ENCODE peak calls at places on chromosomes 7 and 10, in eight cellular contexts. L is prostate gland, Q is A549, R is K562, X is body of pancreas, F is H1, S is tibial nerve, D is heart left ventricle. A is an unnamed sample. For H3K9me3, the result is how much of the 10 kb centered on the place peaks cover.

GRCh38 chr7:5689118-5689517 is 92.3 kb downstream of the RNF216 start:
- DNase-seq in L (no peak), Q (no peak), R (no peak), X (no peak), F (no peak), S (no peak), D (no peak), A (no peak)

GRCh38 chr10:30166929-30167328 is 107.5 kb upstream of the JCAD start:
- DNase-seq in L (no peak), Q (no peak), R (no peak), X (no peak), F (no peak), S (no peak), D (no peak), A (no peak)

GRCh38 chr7:76333388-76334101 is 25.2 kb downstream of the YWHAG start:
- DNase-seq in L (no peak), Q (no peak), R (no peak), X (peak), F (no peak), S (no peak), D (peak), A (peak)

GRCh38 chr7:25614415-25614814 is 386.1 kb upstream of the NPVF start:
- DNase-seq in L (no peak), Q (no peak), R (no peak), X (no peak), F (no peak), S (no peak), D (no peak), A (no peak)

GRCh38 chr10:34585422-34586115 is 229.5 kb downstream of the PARD3 start:
- DNase-seq in L (no peak), Q (no peak), R (no peak), X (no peak), F (no peak), S (no peak), D (no peak), A (no peak)

GRCh38 chr10:14683246-14683645 is 91.5 kb downstream of the FAM107B start:
- DNase-seq in L (no peak), Q (no peak), R (no peak), X (peak), F (no peak), S (no peak), D (no peak), A (no peak)

GRCh38 chr7:147547252-147547897 is 1043.2 kb upstream of the C7orf33 start:
- DNase-seq in L (no peak), Q (no peak), R (no peak), X (peak), F (peak), S (no peak), D (no peak), A (no peak)

GRCh38 chr10:79061441-79062315 is 7.1 kb upstream of the ZMIZ1 start:
- DNase-seq in L (no peak), Q (no peak), R (no peak), X (peak), F (no peak), S (peak), D (no peak), A (peak)

GRCh38 chr7:151310578-151310977 is 31.0 kb upstream of the NUB1 start:
- DNase-seq in L (no peak), Q (peak), R (peak), X (no peak), F (no peak), S (no peak), D (no peak), A (no peak)

GRCh38 chr10:5460468-5461200 is 38.7 kb downstream of the CALML5 start:
- DNase-seq in L (no peak), Q (no peak), R (no peak), X (no peak), F (no peak), S (no peak), D (no peak), A (no peak)

GRCh38 chr10:86654411-86655172 is at the start of gene OPN4:
- DNase-seq in L (no peak), Q (no peak), R (no peak), X (no peak), F (no peak), S (no peak), D (peak), A (no peak)

GRCh38 chr7:24127930-24128329 is 156.1 kb upstream of the NPY start:
- DNase-seq in L (peak), Q (no peak), R (no peak), X (no peak), F (no peak), S (no peak), D (no peak), A (no peak)
- H3K4me3 ChIP-seq in L (no peak), Q (no peak), R (no peak), X (no peak), F (no peak), S (no peak), D (no peak), A (no peak)

DNA sequence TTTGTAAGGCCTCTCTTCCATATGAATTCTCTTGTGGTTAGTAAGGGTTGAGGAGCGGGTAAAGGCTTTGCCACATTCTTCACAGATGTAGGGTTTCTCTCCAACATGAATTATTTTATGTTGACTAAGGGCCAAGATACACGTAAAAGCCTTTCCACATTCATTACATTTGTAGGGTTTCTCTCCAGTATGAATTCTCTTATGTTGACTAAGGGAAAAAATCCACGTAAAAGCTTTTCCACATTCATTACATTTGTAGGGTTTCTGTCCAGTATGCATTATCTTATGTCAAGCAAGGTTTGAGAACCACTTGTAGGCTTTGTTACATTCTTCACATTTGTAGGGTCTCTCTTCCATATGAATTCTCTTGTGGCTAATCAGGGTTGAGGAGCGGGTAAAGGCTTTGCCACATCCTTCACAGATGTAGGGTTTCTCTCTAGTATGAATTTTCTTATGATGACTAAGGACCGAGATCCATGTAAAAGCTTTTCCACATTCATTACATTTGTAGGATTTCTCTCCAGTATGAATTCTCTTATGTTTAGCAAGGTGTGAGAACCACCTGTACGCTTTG is 493.0 kb downstream of the ZNF479 start:
- DNase-seq in L (no peak), Q (no peak), R (no peak), X (no peak), F (no peak), S (no peak), D (no peak), A (no peak)
- H3K9me3 ChIP-seq in L (under half), Q (under half), R (under half), X (under half), F (half or more), S (half or more), D (under half), A (under half)

DNA sequence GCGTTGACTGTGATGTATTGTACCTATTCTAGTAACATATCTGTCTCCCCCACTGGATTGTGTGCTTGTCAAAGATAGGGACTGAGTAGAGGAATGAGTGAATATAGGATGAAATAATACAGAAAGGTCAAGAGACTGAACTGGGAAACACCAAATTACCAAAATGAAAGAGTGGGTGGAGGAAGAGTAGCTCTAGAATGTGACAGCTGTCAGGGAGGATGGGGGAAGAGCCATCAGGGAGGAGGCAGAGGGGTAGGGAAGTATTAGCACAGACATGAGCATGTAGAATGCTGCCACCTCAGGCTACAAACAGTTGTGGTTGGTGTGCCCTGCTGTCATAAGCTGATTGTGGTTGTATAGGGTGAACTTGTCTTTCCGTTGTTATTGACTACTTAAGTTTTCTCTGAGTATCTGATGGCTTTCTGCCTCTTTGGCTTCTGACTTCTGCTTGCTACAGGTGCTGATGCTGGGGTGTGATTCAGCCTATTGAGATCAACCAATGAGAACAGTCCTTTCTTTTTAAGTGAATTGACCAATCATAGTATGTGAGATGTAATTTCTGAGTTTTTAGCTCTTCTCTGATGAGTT is 5.6 kb downstream of the CCSER2 start:
- DNase-seq in L (no peak), Q (no peak), R (peak), X (no peak), F (no peak), S (no peak), D (no peak), A (no peak)
- TF ChIP-seq POLR2A in L (no peak), Q (no peak), R (no peak), X (no peak), F (no peak), S (no peak), D (no peak), A (no peak)

GRCh38 chr10:129966370-129966769 is 2.3 kb upstream of the EBF3 start:
- DNase-seq in L (no peak), Q (no peak), R (no peak), X (no peak), F (no peak), S (no peak), D (no peak), A (no peak)
- H3K4me3 ChIP-seq in L (no peak), Q (no peak), R (no peak), X (no peak), F (peak), S (no peak), D (no peak), A (no peak)

GRCh38 chr10:121530481-121531075 is 67.7 kb downstream of the FGFR2 start:
- DNase-seq in L (no peak), Q (no peak), R (no peak), X (no peak), F (no peak), S (no peak), D (no peak), A (no peak)
- H3K9me3 ChIP-seq in L (under half), Q (under half), R (under half), X (under half), F (under half), S (under half), D (under half), A (under half)

GRCh38 chr10:53069013-53069412 is 296.4 kb upstream of the MBL2 start:
- DNase-seq in L (no peak), Q (no peak), R (no peak), X (no peak), F (no peak), S (no peak), D (no peak), A (no peak)

GRCh38 chr10:53063805-53064204 is 291.2 kb upstream of the MBL2 start:
- DNase-seq in L (no peak), Q (no peak), R (no peak), X (no peak), F (no peak), S (no peak), D (no peak), A (no peak)

DNA sequence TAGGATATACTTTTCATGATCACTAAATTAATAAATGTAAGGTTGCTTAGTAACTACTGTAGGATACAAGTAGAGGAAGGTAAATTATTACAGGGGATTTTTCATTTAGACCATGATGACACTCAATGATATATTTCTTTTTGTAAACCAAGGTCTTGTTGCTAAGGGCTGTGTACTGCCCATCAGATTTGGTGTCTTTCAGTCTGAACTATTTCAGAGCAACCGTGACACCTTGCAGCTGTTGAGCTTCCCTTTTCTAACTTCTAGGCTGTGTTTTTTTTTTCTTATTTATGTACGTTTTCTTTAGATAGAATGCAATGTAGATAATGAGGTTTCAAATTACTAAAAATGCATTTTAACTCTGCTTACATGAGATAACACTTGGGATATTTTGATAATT is 292.0 kb upstream of the MBL2 start:
- DNase-seq in L (no peak), Q (no peak), R (no peak), X (no peak), F (no peak), S (no peak), D (no peak), A (no peak)
- TF ChIP-seq POLR2A in L (no peak), Q (no peak), R (no peak), X (no peak), F (no peak), S (no peak), D (no peak), A (no peak)

GRCh38 chr10:110269641-110270318 is 34.9 kb downstream of the SMNDC1 start:
- DNase-seq in L (peak), Q (no peak), R (no peak), X (peak), F (no peak), S (no peak), D (peak), A (no peak)
- H3K4me3 ChIP-seq in L (peak), Q (no peak), R (no peak), X (peak), F (no peak), S (peak), D (peak), A (no peak)

GRCh38 chr7:41754046-41754445 is 51.2 kb upstream of the INHBA start:
- DNase-seq in L (no peak), Q (no peak), R (no peak), X (no peak), F (no peak), S (no peak), D (no peak), A (no peak)
- H3K9me3 ChIP-seq in L (under half), Q (under half), R (under half), X (under half), F (under half), S (under half), D (under half), A (under half)